ENCODE peak calls at places on chromosomes 5 and 9, in nine cellular contexts. V is ovary, X is HCT116, L is GM12878, A is tibial nerve, O is A549, M is uterus, Z is IMR-90, B is erythroblast. U is an unnamed sample.

GRCh38 chr5:107467137-107467932 is 203.4 kb downstream of the EFNA5 start:
- DNase-seq in B (no peak), M (no peak), V (no peak), O (no peak), L (no peak), A (no peak), Z (no peak), X (no peak), U (no peak)

GRCh38 chr9:22041792-22042191 is 32.7 kb upstream of the CDKN2B start:
- DNase-seq in M (no peak), L (no peak), Z (no peak), V (no peak), B (no peak), O (no peak), X (peak; percentile 29), A (no peak), U (no peak)

GRCh38 chr5:158174918-158175663 is 316.1 kb upstream of the CLINT1 start:
- DNase-seq in X (peak; percentile 24), M (peak; percentile 84), L (peak; percentile 27), A (peak; percentile 96), B (peak; percentile 36), O (peak; percentile 63), V (peak; percentile 83), Z (peak; percentile 56), U (peak; percentile 73)

GRCh38 chr5:8756498-8757084 is 789.3 kb downstream of the SEMA5A start:
- DNase-seq in M (no peak), V (no peak), A (no peak), B (no peak), O (no peak), Z (peak; percentile 60), L (no peak), X (no peak), U (no peak)

GRCh38 chr9:100428871-100429654 is 2.1 kb downstream of the MSANTD3 start:
- DNase-seq in V (peak; percentile 23), M (peak; percentile 66), O (peak; percentile 95), Z (peak; percentile 100), B (no peak), A (no peak), X (peak; percentile 83), L (no peak), U (no peak)

GRCh38 chr9:36823934-36824333 is 210.1 kb downstream of the PAX5 start:
- DNase-seq in O (no peak), Z (no peak), X (no peak), B (no peak), M (no peak), A (no peak), V (no peak), L (no peak), U (no peak)

GRCh38 chr5:126917918-126918623 is 112.3 kb downstream of the MARCHF3 start:
- DNase-seq in B (peak; percentile 59), V (no peak), M (no peak), Z (peak; percentile 74), X (no peak), A (no peak), L (no peak), O (peak; percentile 27), U (no peak)

GRCh38 chr5:55027589-55027988 is 3.5 kb downstream of the GZMK start:
- DNase-seq in Z (no peak), O (no peak), X (no peak), V (no peak), A (no peak), B (no peak), M (no peak), L (no peak), U (no peak)

GRCh38 chr9:25678147-25678666 is at the start of gene TUSC1:
- DNase-seq in B (peak; percentile 78), V (peak; percentile 83), Z (peak; percentile 61), X (no peak), L (no peak), A (peak; percentile 60), O (peak; percentile 19), M (peak; percentile 87), U (peak; percentile 92)

DNA sequence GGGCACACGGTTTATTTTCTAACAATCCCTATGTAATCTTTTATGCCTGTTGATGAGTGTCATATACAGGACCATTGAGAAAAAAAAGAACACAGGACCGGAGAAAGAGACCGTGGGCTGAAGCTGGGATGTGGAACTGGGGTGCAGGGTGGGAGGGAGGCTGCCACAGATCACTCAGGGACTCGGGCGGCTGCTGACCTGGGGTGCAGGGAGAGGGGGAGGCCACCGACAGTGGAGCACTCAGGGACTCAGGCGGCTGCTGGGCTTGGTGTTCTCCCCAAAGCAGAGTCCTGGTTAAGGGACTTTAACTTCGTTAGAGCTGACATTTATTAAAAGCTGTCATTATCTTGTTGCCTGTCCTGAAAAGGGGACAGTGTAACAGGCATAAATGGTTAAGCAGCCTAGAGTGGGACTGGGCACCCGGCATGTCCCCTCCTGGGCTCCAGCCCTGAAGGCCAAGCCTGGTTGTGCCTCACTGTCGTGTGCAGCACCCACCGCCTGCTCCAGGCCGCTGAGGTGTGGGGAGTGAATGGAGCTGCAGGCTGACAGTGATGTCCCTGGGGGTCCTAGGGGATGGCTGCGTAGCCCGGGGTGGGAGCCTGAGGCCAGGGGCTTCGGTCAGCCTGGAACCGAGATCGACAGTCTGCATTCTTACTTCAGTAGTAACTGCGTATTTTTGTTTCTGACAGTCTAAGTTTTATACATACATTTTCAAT is 14.0 kb downstream of the NDUFS6 start:
- DNase-seq in X (no peak), M (no peak), B (no peak), A (no peak), V (no peak), O (no peak), Z (no peak), L (no peak), U (no peak)
- TF ChIP-seq POLR2A in X (no peak), M (no peak), B (no peak), A (no peak), V (no peak), O (no peak), Z (no peak), L (peak; percentile 63), U (no peak)

GRCh38 chr5:35856186-35857003 is at the start of gene IL7R:
- DNase-seq in L (no peak), X (no peak), A (no peak), M (no peak), Z (peak; percentile 79), O (no peak), V (no peak), B (no peak), U (no peak)
- TF ChIP-seq POLR2A in L (no peak), X (no peak), A (no peak), M (no peak), Z (peak; percentile 29), O (no peak), V (no peak), B (no peak), U (no peak)

GRCh38 chr5:32312682-32313523 is at the start of gene MTMR12:
- DNase-seq in M (peak; percentile 100), A (peak; percentile 99), B (peak; percentile 99), V (peak; percentile 100), Z (peak; percentile 99), X (peak; percentile 98), O (peak; percentile 99), L (peak; percentile 98), U (peak; percentile 100)
- TF ChIP-seq POLR2A in M (peak; percentile 92), A (peak; percentile 86), B (peak; percentile 81), V (peak; percentile 86), Z (peak; percentile 87), X (peak; percentile 71), O (peak; percentile 92), L (peak; percentile 89), U (peak; percentile 92)

DNA sequence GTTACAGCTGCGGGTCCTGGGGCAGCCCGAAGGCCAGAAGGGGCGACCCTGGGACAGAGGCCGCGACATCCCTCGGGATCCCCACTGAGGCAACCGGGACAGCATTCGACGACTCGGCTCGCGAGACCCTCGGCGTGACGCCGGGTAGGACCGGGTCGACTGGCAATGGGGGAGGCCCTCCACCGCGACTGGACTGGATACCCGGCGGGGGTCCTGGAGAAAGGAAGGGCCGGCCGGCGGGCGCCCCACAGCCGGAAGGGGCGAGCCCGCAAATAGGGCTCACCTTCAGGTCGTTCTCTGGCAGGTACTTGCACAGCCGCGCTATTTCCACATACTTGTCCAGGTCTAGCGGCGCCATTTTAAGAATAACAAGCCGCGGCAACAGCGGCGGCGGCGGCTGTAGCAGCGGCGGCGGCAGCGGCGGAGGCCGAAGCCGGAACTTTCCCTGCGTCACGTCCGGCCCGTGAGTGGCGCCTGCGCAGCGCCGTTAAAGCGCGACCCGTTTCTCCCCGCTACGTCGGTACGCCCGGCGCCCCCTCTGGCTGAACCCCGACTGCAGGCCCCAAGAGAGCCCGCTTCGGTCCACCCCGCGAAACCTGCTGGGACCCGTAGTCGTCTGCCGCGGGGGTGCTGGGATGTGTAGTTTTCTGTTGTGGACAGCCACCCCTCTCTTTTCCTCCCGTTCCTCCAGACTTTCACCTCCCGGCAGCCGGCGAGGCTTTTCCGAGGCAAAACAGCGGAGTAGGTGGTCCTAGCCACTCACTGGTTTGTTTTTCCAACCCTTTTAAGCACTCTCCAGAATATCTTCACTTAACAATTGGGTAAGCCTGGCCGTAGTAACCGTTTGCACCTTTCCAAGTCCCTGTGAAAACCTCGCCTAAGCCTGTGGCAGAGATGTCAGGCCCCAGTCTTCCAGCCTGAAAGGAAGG is at the start of gene PPP6C:
- DNase-seq in O (peak; percentile 97), M (peak; percentile 95), V (peak; percentile 95), X (peak; percentile 89), L (peak; percentile 76), A (peak; percentile 90), Z (peak; percentile 95), B (peak; percentile 98), U (peak; percentile 98)
- TF ChIP-seq POLR2A in O (peak; percentile 74), M (peak; percentile 54), V (peak; percentile 78), X (peak; percentile 11), L (peak; percentile 75), A (peak; percentile 54), Z (peak; percentile 78), B (peak; percentile 85), U (peak; percentile 85)

DNA sequence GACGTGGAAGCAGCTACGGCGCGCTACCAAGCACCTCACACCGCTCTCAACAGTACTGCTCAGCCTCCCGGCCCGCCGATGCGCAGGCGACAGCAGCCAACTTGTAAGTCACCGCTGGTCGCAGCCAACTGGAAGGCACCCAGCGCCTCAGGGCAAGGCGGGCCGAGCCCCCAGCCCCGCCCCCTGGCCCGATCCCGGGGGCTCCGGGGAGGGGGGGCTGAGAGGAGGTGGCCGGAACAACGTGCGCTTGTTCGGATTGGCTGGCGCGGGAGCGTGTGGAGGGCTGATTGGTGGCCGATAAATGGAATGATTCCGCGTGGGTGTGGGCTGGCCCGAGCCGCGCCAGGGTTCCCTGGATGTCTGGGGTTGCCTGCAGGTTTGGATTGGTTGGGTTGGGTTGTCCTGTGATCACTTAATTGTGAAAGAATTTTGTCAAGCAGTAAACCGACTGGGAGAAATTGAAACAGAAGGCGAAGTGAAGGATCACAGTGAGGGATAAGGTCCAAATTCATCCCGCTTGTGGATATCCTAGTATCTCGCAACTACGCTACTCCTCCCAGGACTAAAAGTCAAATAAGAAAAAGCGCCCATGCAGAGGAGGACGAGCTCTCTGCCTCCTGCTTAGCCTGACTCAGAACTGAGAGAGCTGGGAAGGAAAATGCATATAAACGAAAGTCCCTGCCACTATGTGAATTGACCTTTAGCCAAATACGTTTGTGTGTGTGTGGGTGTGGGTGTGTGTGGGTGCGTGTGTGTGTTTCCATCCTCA is at the start of gene STARD4:
- DNase-seq in X (peak; percentile 84), B (peak; percentile 93), A (peak; percentile 86), L (peak; percentile 92), M (peak; percentile 88), V (peak; percentile 83), O (peak; percentile 75), Z (peak; percentile 92), U (peak; percentile 95)
- TF ChIP-seq POLR2A in X (no peak), B (peak; percentile 96), A (peak; percentile 49), L (peak; percentile 99), M (peak; percentile 84), V (peak; percentile 52), O (peak; percentile 57), Z (peak; percentile 58), U (peak; percentile 47)